ENCODE peak calls at places on chromosomes 12 and 14, in eight cellular contexts. B is stomach; W is stimulated activated naive CD4-positive, alpha-beta T cell; P is mucosa of descending colon; U is left ventricle myocardium inferior; S is Daoy; T is heart left ventricle; V is T-helper 1 cell. F is an unnamed sample.
A peak's percentile ranks its signal among the peaks of the same experiment; 100 is the strongest.

GRCh38 chr12:51171884-51172514 is 936 bp downstream of the TFCP2 start:
- DNase-seq in B (peak; percentile 27), W (no peak), P (peak; percentile 30), U (no peak), S (peak; percentile 23), T (no peak), V (no peak), F (no peak)

GRCh38 chr12:127785535-127785934 is 481.4 kb upstream of the TMEM132C start:
- DNase-seq in B (no peak), W (no peak), P (no peak), U (no peak), S (peak; percentile 70), T (no peak), V (no peak), F (no peak)

GRCh38 chr12:94998322-94998721 is 5.2 kb downstream of the NDUFA12 start:
- DNase-seq in B (no peak), W (no peak), P (no peak), U (no peak), S (no peak), T (no peak), V (no peak), F (no peak)

GRCh38 chr12:77166711-77167110 is 101.3 kb upstream of the E2F7 start:
- DNase-seq in B (no peak), W (no peak), P (no peak), U (no peak), S (no peak), T (no peak), V (no peak), F (no peak)

GRCh38 chr12:79844693-79845092 is 90.2 kb downstream of the PPP1R12A start:
- DNase-seq in B (no peak), W (no peak), P (no peak), U (no peak), S (peak; percentile 88), T (no peak), V (no peak), F (no peak)

GRCh38 chr14:65751510-65751909 is 339.0 kb downstream of the FUT8 start:
- DNase-seq in B (no peak), W (no peak), P (no peak), U (no peak), S (no peak), T (no peak), V (no peak), F (no peak)

GRCh38 chr12:115491851-115492250 is 785.6 kb downstream of the MED13L start:
- DNase-seq in B (peak; percentile 62), W (no peak), P (no peak), U (no peak), S (no peak), T (no peak), V (no peak), F (no peak)

GRCh38 chr14:104694991-104695659 is 5.7 kb downstream of the INF2 start:
- DNase-seq in B (peak; percentile 59), W (peak; percentile 17), P (no peak), U (peak; percentile 53), S (peak; percentile 83), T (peak; percentile 71), V (no peak), F (no peak)

GRCh38 chr12:4054643-4055042 is 181.4 kb upstream of the PARP11 start:
- DNase-seq in B (no peak), W (no peak), P (peak; percentile 39), U (no peak), S (no peak), T (no peak), V (no peak), F (no peak)

GRCh38 chr12:124655317-124656213 is 88.2 kb upstream of the NCOR2 start:
- DNase-seq in B (peak; percentile 47), W (no peak), P (peak; percentile 64), U (peak; percentile 86), S (peak; percentile 84), T (peak; percentile 91), V (no peak), F (no peak)

GRCh38 chr14:68790656-68791077 is 2.2 kb downstream of the ZFP36L1 start:
- DNase-seq in B (peak; percentile 25), W (peak; percentile 43), P (peak; percentile 47), U (no peak), S (peak; percentile 35), T (peak; percentile 13), V (no peak), F (no peak)

F was measured in lower lobe of right lung.